ENCODE peak calls at places on chromosome 1, in nine cellular contexts. A is natural killer cell; N is omental fat pad; Q is naive thymus-derived CD8-positive, alpha-beta T cell; R is activated CD8-positive, alpha-beta T cell treated with anti-CD3 and anti-CD28 coated beads, Interleukin-2, amount 10 ng/mL, durations not matched to agents 7 days and 5 days; C is upper lobe of right lung; J is activated CD4-positive, alpha-beta T cell treated with anti-CD3 and anti-CD28 coated beads for 36 hours; T is activated naive CD8-positive, alpha-beta T cell treated with anti-CD3 and anti-CD28 coated beads, Interleukin-2, amount 50 U/mL, for 24 hours; S is T-helper 17 cell. D is an unnamed sample.

GRCh38 chr1:70205076-70205436 is 323 bp downstream of the LRRC40 start:
- ATAC-seq in A (peak; percentile 30), N (peak; percentile 26), Q (no peak), R (no peak), C (no peak), J (no peak), T (peak; percentile 43), S (no peak), D (peak; percentile 27)

GRCh38 chr1:175075572-175076568 is 8.2 kb downstream of the TNN start:
- ATAC-seq in A (no peak), N (no peak), Q (no peak), R (no peak), C (no peak), J (no peak), T (no peak), S (no peak), D (no peak)

GRCh38 chr1:230906226-230906625 is 37.9 kb upstream of the C1orf198 start:
- ATAC-seq in A (no peak), N (no peak), Q (no peak), R (no peak), C (no peak), J (no peak), T (no peak), S (no peak), D (no peak)

GRCh38 chr1:10339815-10340214 is 59.0 kb upstream of the PGD start:
- ATAC-seq in A (no peak), N (no peak), Q (no peak), R (no peak), C (peak; percentile 63), J (no peak), T (no peak), S (no peak), D (no peak)

GRCh38 chr1:114077188-114077587 is 76.5 kb downstream of the SYT6 start:
- ATAC-seq in A (no peak), N (no peak), Q (no peak), R (no peak), C (no peak), J (no peak), T (no peak), S (no peak), D (no peak)

GRCh38 chr1:40257313-40257687 is 736 bp upstream of the ZMPSTE24 start:
- ATAC-seq in A (no peak), N (peak; percentile 44), Q (peak; percentile 7), R (no peak), C (no peak), J (peak; percentile 11), T (no peak), S (no peak), D (peak; percentile 10)

GRCh38 chr1:85174492-85174891 is 26.3 kb downstream of the SYDE2 start:
- ATAC-seq in A (no peak), N (no peak), Q (no peak), R (no peak), C (no peak), J (peak; percentile 65), T (no peak), S (no peak), D (no peak)

GRCh38 chr1:61322769-61323168 is 240.4 kb downstream of the NFIA start:
- ATAC-seq in A (no peak), N (no peak), Q (no peak), R (no peak), C (no peak), J (peak; percentile 41), T (peak; percentile 45), S (no peak), D (no peak)

GRCh38 chr1:156889802-156890585 is 3.5 kb upstream of the PEAR1 start:
- ATAC-seq in A (peak; percentile 45), N (peak; percentile 47), Q (no peak), R (no peak), C (peak; percentile 70), J (no peak), T (no peak), S (peak; percentile 27), D (peak; percentile 35)

GRCh38 chr1:58158006-58158405 is 388.5 kb downstream of the OMA1 start:
- ATAC-seq in A (no peak), N (no peak), Q (no peak), R (no peak), C (no peak), J (no peak), T (no peak), S (no peak), D (no peak)

GRCh38 chr1:112264553-112264952 is 131.5 kb upstream of the CTTNBP2NL start:
- ATAC-seq in A (no peak), N (no peak), Q (no peak), R (no peak), C (no peak), J (no peak), T (no peak), S (no peak), D (peak; percentile 66)

GRCh38 chr1:93446837-93447451 is 974 bp upstream of the FNBP1L start:
- ATAC-seq in A (no peak), N (peak; percentile 46), Q (peak; percentile 13), R (no peak), C (peak; percentile 59), J (no peak), T (no peak), S (no peak), D (no peak)

GRCh38 chr1:218809625-218810024 is 364.1 kb upstream of the LYPLAL1 start:
- ATAC-seq in A (no peak), N (no peak), Q (no peak), R (no peak), C (no peak), J (no peak), T (no peak), S (no peak), D (no peak)

GRCh38 chr1:108854226-108855019 is 2.5 kb downstream of the AKNAD1 start:
- ATAC-seq in A (no peak), N (no peak), Q (no peak), R (no peak), C (no peak), J (no peak), T (no peak), S (no peak), D (no peak)

GRCh38 chr1:86478747-86479146 is 10.0 kb downstream of the CLCA1 start:
- ATAC-seq in A (no peak), N (no peak), Q (no peak), R (no peak), C (no peak), J (no peak), T (no peak), S (no peak), D (no peak)

GRCh38 chr1:223738465-223739365 is 26.4 kb downstream of the CAPN2 start:
- ATAC-seq in A (no peak), N (no peak), Q (no peak), R (no peak), C (peak; percentile 71), J (no peak), T (no peak), S (no peak), D (peak; percentile 56)

GRCh38 chr1:231408528-231409094 is 13.5 kb downstream of the EGLN1 start:
- ATAC-seq in A (no peak), N (no peak), Q (no peak), R (no peak), C (peak; percentile 59), J (no peak), T (no peak), S (no peak), D (no peak)

GRCh38 chr1:94898486-94899385 is 28.2 kb downstream of the CNN3 start:
- ATAC-seq in A (no peak), N (no peak), Q (no peak), R (no peak), C (peak; percentile 94), J (no peak), T (no peak), S (no peak), D (no peak)

D was measured in gastroesophageal sphincter.